ENCODE peak calls at places on chromosomes 11 and 22, in five cellular contexts. Y is breast epithelium, U is IMR-90, Q is fibroblast of pulmonary artery, Z is retinal pigment epithelial cell. V is an unnamed sample.

GRCh38 chr11:68998390-68998911 is 14.6 kb downstream of the MRGPRF start:
- DNase-seq in Y (peak), U (peak), Q (peak), Z (no peak), V (no peak)

GRCh38 chr11:117281159-117281558 is 10.0 kb upstream of the BACE1-AS start:
- DNase-seq in Y (no peak), U (peak), Q (peak), Z (peak), V (peak)

GRCh38 chr11:111524056-111524455 is 9.5 kb downstream of the HOATZ start:
- DNase-seq in Y (no peak), U (peak), Q (no peak), Z (no peak), V (no peak)

GRCh38 chr11:1514349-1515061 is 27.9 kb upstream of the MOB2 start:
- DNase-seq in Y (no peak), U (no peak), Q (no peak), Z (no peak), V (no peak)

GRCh38 chr11:15307600-15307999 is 192.9 kb downstream of the INSC start:
- DNase-seq in Y (no peak), U (no peak), Q (no peak), Z (no peak), V (no peak)

GRCh38 chr11:75389276-75389605 is 10.1 kb upstream of the RPS3 start:
- DNase-seq in Y (no peak), U (peak), Q (no peak), Z (no peak), V (peak)

GRCh38 chr22:41939981-41940852 is 6.7 kb downstream of the CENPM start:
- DNase-seq in Y (peak), U (no peak), Q (no peak), Z (no peak), V (no peak)

GRCh38 chr11:117183724-117184349 is 5.3 kb downstream of the SIDT2 start:
- DNase-seq in Y (peak), U (no peak), Q (no peak), Z (no peak), V (no peak)

GRCh38 chr11:74984730-74985129 is 4.0 kb upstream of the NEU3 start:
- DNase-seq in Y (no peak), U (no peak), Q (no peak), Z (no peak), V (no peak)

GRCh38 chr11:133753150-133753549 is 92.2 kb downstream of the SPATA19 start:
- DNase-seq in Y (no peak), U (no peak), Q (no peak), Z (no peak), V (no peak)

GRCh38 chr22:45548991-45549736 is 46.5 kb downstream of the FBLN1 start:
- DNase-seq in Y (no peak), U (peak), Q (peak), Z (no peak), V (peak)
- TF ChIP-seq CTCF in Y (no peak), U (peak), Q (peak), Z (peak), V (peak)

GRCh38 chr11:66412110-66412509 is 8.7 kb upstream of the NPAS4 start:
- DNase-seq in Y (no peak), U (no peak), Q (no peak), Z (no peak), V (no peak)
- H3K4me3 ChIP-seq in Y (no peak), U (no peak), Q (no peak), Z (no peak), V (no peak)

GRCh38 chr22:49449377-49449776 is 378.3 kb downstream of the BRD1 start:
- DNase-seq in Y (no peak), U (no peak), Q (no peak), Z (no peak), V (no peak)

GRCh38 chr22:49452362-49452946 is 375.2 kb downstream of the BRD1 start:
- DNase-seq in Y (no peak), U (no peak), Q (no peak), Z (no peak), V (no peak)

GRCh38 chr22:49450521-49450920 is 377.2 kb downstream of the BRD1 start:
- DNase-seq in Y (no peak), U (no peak), Q (no peak), Z (no peak), V (no peak)

GRCh38 chr22:49449811-49450386 is 377.8 kb downstream of the BRD1 start:
- DNase-seq in Y (no peak), U (no peak), Q (no peak), Z (no peak), V (no peak)

DNA sequence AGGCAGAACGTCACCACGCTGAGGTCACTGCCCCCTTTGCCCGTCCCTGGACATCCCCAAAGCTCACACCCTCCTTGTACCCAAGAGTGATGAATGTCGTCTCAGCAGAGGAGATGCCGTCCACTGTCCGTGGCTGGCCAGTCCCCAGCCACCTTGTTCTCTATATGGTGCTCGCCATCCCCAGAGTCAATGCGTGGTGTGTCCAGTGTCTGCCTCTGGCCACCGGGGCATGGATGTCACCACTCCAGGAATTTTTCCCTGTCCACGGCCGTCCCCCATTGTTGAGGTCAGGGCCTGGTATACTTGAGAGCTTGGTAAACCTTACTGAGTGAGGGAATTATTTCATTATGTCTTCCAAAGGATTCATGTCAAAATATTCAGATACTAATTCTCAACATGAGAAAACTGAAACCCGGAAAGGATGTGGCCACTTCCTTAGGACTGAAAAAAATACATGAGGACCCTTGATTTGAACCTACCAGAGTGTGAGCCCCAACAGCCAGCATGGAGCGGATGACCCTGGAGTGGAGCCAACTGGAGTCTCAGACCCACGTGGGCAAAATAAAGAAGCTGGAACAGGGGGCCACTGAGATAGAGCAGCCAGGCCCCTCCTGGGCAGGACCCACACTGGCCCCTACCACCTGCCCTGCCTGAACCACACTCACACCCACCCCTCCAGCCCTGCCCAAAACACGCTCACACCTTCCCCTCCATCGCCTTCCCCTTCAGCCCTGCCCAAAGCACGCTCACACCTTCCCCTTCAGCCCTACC is 376.4 kb downstream of the BRD1 start:
- DNase-seq in Y (no peak), U (no peak), Q (no peak), Z (no peak), V (no peak)
- TF ChIP-seq CTCF in Y (no peak), U (no peak), Q (no peak), Z (no peak), V (no peak)

GRCh38 chr22:31248965-31249940 is 37.2 kb downstream of the LIMK2 start:
- DNase-seq in Y (peak), U (no peak), Q (no peak), Z (no peak), V (no peak)
- H3K4me3 ChIP-seq in Y (peak), U (peak), Q (peak), Z (peak), V (peak)